ENCODE peak calls at places on chromosomes 3 and 15, in five cellular contexts. Y is ovary; Q is heart right ventricle; S is right atrium auricular region; X is CD8-positive, alpha-beta T cell. O is an unnamed sample.

GRCh38 chr3:48411041-48411588 is 18.8 kb downstream of the PLXNB1 start:
- DNase-seq in X (no peak), Y (no peak), Q (no peak), S (no peak), O (no peak)

GRCh38 chr3:52244061-52244628 is 1.4 kb upstream of the PPM1M start:
- DNase-seq in Y (no peak), X (peak; percentile 18), Q (no peak), S (no peak), O (peak; percentile 2)

GRCh38 chr15:49064281-49064653 is 18.0 kb upstream of the SECISBP2L start:
- DNase-seq in X (no peak), Q (no peak), Y (no peak), S (no peak), O (no peak)

GRCh38 chr15:52780172-52780980 is 9.8 kb downstream of the ONECUT1 start:
- DNase-seq in Q (peak; percentile 57), X (peak; percentile 62), S (peak; percentile 69), Y (peak; percentile 53), O (peak; percentile 60)

GRCh38 chr3:9715764-9716437 is 12.3 kb downstream of the CPNE9 start:
- DNase-seq in X (peak; percentile 22), Y (peak; percentile 59), S (peak; percentile 89), Q (peak; percentile 46), O (peak; percentile 16)

GRCh38 chr3:68893600-68894239 is 38.6 kb downstream of the TAFA4 start:
- DNase-seq in X (peak; percentile 16), S (no peak), Q (no peak), Y (no peak), O (no peak)

GRCh38 chr15:73927476-73928240 is 1.4 kb downstream of the LOXL1 start:
- DNase-seq in Q (peak; percentile 67), S (no peak), Y (peak; percentile 78), X (peak; percentile 77), O (peak; percentile 73)

GRCh38 chr15:89015412-89016097 is 72.7 kb upstream of the ABHD2 start:
- DNase-seq in S (no peak), Y (no peak), X (no peak), Q (no peak), O (no peak)

GRCh38 chr3:182837855-182838454 is 44.7 kb downstream of the ATP11B start:
- DNase-seq in Q (no peak), X (no peak), S (no peak), Y (no peak), O (no peak)

GRCh38 chr3:180802837-180803236 is 109.6 kb upstream of the FXR1 start:
- DNase-seq in Y (no peak), X (no peak), Q (no peak), S (no peak), O (no peak)

GRCh38 chr3:48663489-48664312 is 1.0 kb upstream of the CELSR3 start:
- DNase-seq in S (peak; percentile 98), X (peak; percentile 79), Y (peak; percentile 87), Q (peak; percentile 84), O (peak; percentile 73)

GRCh38 chr15:70291696-70292510 is 194.2 kb upstream of the TLE3 start:
- DNase-seq in X (no peak), S (no peak), Q (no peak), Y (no peak), O (no peak)

GRCh38 chr3:184346480-184346879 is 9.1 kb downstream of the FAM131A start:
- DNase-seq in X (no peak), Y (no peak), S (no peak), Q (no peak), O (no peak)

GRCh38 chr3:133295199-133295901 is 104.5 kb upstream of the BFSP2 start:
- DNase-seq in X (no peak), S (no peak), Y (no peak), Q (no peak), O (no peak)

GRCh38 chr15:29039466-29040366 is 153.9 kb downstream of the APBA2 start:
- DNase-seq in X (no peak), Y (no peak), S (no peak), Q (no peak), O (no peak)

GRCh38 chr3:66017084-66017990 is 21.4 kb downstream of the MAGI1 start:
- DNase-seq in S (no peak), Y (no peak), X (no peak), Q (no peak), O (no peak)

GRCh38 chr3:43872301-43872700 is 181.6 kb downstream of the ABHD5 start:
- DNase-seq in X (no peak), Y (no peak), Q (no peak), S (peak; percentile 55), O (no peak)

GRCh38 chr3:110932515-110933095 is 139.0 kb upstream of the NECTIN3 start:
- DNase-seq in Q (no peak), S (no peak), Y (no peak), X (no peak), O (no peak)

GRCh38 chr15:52295421-52295991 is at the start of gene MYO5C:
- DNase-seq in X (no peak), Q (peak; percentile 78), Y (peak; percentile 50), S (no peak), O (no peak)

GRCh38 chr15:68316061-68316804 is 38.7 kb downstream of the FEM1B start:
- DNase-seq in X (no peak), Y (peak; percentile 25), S (no peak), Q (no peak), O (no peak)

GRCh38 chr3:52233968-52234367 is 5.0 kb downstream of the TWF2 start:
- DNase-seq in X (no peak), S (no peak), Y (no peak), Q (no peak), O (no peak)

GRCh38 chr15:39321977-39322376 is 258.9 kb upstream of the THBS1 start:
- DNase-seq in Q (no peak), X (no peak), Y (no peak), S (no peak), O (no peak)

GRCh38 chr3:53194218-53195065 is 33.4 kb downstream of the PRKCD start:
- DNase-seq in X (no peak), S (no peak), Y (peak; percentile 55), Q (peak; percentile 56), O (no peak)

GRCh38 chr15:44710236-44711088 is 661 bp downstream of the PATL2 start:
- DNase-seq in S (peak; percentile 71), Q (no peak), Y (no peak), X (peak; percentile 47), O (no peak)

GRCh38 chr15:75578948-75579908 is at the start of gene PTPN9:
- DNase-seq in S (peak; percentile 83), Q (peak; percentile 83), X (peak; percentile 67), Y (peak; percentile 82), O (peak; percentile 61)

GRCh38 chr3:13378155-13378554 is 42.0 kb downstream of the NUP210 start:
- DNase-seq in S (no peak), Q (no peak), Y (no peak), X (no peak), O (no peak)

GRCh38 chr3:129934234-129935123 is 40.0 kb upstream of the TRH start:
- DNase-seq in Q (no peak), Y (peak; percentile 49), X (peak; percentile 45), S (no peak), O (peak; percentile 12)

GRCh38 chr3:67000006-67000405 is 1.9 kb downstream of the KBTBD8 start:
- DNase-seq in Q (no peak), Y (no peak), X (no peak), S (no peak), O (no peak)

GRCh38 chr3:188656196-188656982 is 502.4 kb downstream of the LPP start:
- DNase-seq in S (no peak), X (no peak), Q (no peak), Y (no peak), O (no peak)

GRCh38 chr3:71029770-71030169 is 553.8 kb downstream of the FOXP1 start:
- DNase-seq in Y (no peak), Q (no peak), X (no peak), S (no peak), O (no peak)

GRCh38 chr3:136802481-136802996 is 16.4 kb upstream of the SLC35G2 start:
- DNase-seq in Y (no peak), X (no peak), S (no peak), Q (no peak), O (no peak)

GRCh38 chr3:112640333-112640863 is 545 bp downstream of the CCDC80 start:
- DNase-seq in Q (no peak), Y (peak; percentile 41), S (peak; percentile 59), X (no peak), O (no peak)

GRCh38 chr3:57141719-57142118 is 23.4 kb downstream of the IL17RD start:
- DNase-seq in S (no peak), Y (no peak), Q (no peak), X (no peak), O (no peak)

DNA sequence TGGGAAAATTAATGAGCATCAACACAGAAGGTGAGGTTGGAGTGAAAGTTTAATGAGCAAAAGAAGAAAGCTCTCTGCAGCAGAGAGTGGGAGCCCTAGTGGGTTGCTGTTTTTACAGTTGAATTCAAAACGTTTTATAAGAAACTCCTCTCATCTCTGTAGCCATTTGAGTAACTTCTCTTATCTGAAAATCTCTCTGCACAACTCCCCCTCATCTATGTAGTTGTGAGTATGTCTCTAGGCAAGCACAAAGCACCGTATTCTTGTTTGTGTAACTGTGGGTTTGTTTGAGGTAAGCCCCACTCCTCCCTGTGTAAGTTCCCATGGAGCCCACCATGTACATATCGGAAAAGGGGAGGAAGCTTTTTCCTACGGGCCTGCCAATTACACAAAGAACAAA is 56.5 kb upstream of the GOLGA6L2 start:
- DNase-seq in X (no peak), S (no peak), Q (no peak), Y (no peak), O (no peak)
- H3K9me3 ChIP-seq in X (no peaks in the 10 kb centered on the region), S (no peaks in the 10 kb centered on the region), Q (no peaks in the 10 kb centered on the region), Y (no peaks in the 10 kb centered on the region), O (no peaks in the 10 kb centered on the region)

GRCh38 chr3:127257351-127257750 is 30.5 kb downstream of the PRR20G start:
- DNase-seq in Q (no peak), S (no peak), Y (no peak), X (no peak), O (no peak)
- H3K9me3 ChIP-seq in Q (no peaks in the 10 kb centered on the region), S (no peaks in the 10 kb centered on the region), Y (no peaks in the 10 kb centered on the region), X (no peaks in the 10 kb centered on the region), O (no peaks in the 10 kb centered on the region)

DNA sequence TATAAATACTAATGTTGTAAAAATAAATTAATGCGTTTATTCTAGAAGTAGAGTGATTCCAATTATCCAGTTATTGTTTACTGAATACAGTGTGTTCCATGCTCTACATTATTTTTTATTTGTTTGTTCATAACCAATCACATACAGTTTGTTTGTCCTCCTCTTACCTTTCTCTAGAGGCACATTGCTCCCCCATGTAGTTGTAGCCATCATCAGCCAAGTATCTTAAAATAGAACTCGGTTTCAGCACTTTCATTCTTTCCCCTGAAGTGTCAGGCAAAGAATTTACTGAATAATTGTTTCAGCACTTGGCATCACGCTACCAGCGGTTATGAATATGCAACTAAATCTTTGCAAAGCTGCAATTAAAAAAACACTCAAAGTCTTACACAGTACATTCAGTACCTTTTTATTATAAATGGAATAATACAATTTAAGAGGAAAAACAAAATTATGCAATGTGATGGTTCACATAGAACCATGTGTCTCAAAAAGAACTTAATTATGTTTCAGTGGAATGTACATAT is 448.6 kb upstream of the ATP10A start:
- DNase-seq in S (no peak), X (no peak), Y (no peak), Q (no peak), O (no peak)
- H3K9me3 ChIP-seq in S (no peaks in the 10 kb centered on the region), X (peaks cover 3% of the 10 kb centered on the region), Y (no peaks in the 10 kb centered on the region), Q (no peaks in the 10 kb centered on the region), O (peaks cover 7% of the 10 kb centered on the region)

GRCh38 chr15:87777054-87777498 is 479.5 kb downstream of the NTRK3 start:
- DNase-seq in X (no peak), Y (no peak), S (peak; percentile 65), Q (no peak), O (no peak)

GRCh38 chr15:87779746-87780145 is 476.8 kb downstream of the NTRK3 start:
- DNase-seq in X (no peak), Y (no peak), S (no peak), Q (no peak), O (no peak)

GRCh38 chr15:87781959-87782625 is 474.4 kb downstream of the NTRK3 start:
- DNase-seq in Q (no peak), X (no peak), Y (no peak), S (no peak), O (no peak)

GRCh38 chr15:87778358-87778757 is 478.2 kb downstream of the NTRK3 start:
- DNase-seq in X (no peak), Y (no peak), Q (no peak), S (no peak), O (no peak)
- H3K9me3 ChIP-seq in X (no peaks in the 10 kb centered on the region), Y (no peaks in the 10 kb centered on the region), Q (no peaks in the 10 kb centered on the region), S (no peaks in the 10 kb centered on the region), O (no peaks in the 10 kb centered on the region)